ENCODE peak calls at places on chromosome 20, in five cellular contexts. S, X, V, T and E are unnamed samples.

GRCh38 chr20:19074828-19075516 is 137.5 kb upstream of the SLC24A3 start:
- DNase-seq in S (no peak), X (no peak), V (peak), T (no peak), E (no peak)

GRCh38 chr20:12414446-12415274 is 497.0 kb downstream of the BTBD3 start:
- DNase-seq in S (peak), X (no peak), V (no peak), T (peak), E (peak)

GRCh38 chr20:38674178-38675133 is 49.8 kb upstream of the SLC32A1 start:
- DNase-seq in S (peak), X (peak), V (peak), T (peak), E (peak)

GRCh38 chr20:37343994-37344355 is 2.0 kb upstream of the SRC start:
- DNase-seq in S (no peak), X (no peak), V (no peak), T (no peak), E (no peak)

GRCh38 chr20:15240801-15241200 is 903.4 kb upstream of the FLRT3 start:
- DNase-seq in S (no peak), X (peak), V (no peak), T (no peak), E (no peak)

GRCh38 chr20:9515761-9516657 is 1.6 kb downstream of the LAMP5 start:
- DNase-seq in S (peak), X (peak), V (peak), T (no peak), E (peak)

GRCh38 chr20:44428174-44429016 is 47.3 kb upstream of the TTPAL start:
- DNase-seq in S (no peak), X (no peak), V (no peak), T (no peak), E (no peak)

GRCh38 chr20:43987018-43987417 is 72.4 kb downstream of the TOX2 start:
- DNase-seq in S (no peak), X (no peak), V (no peak), T (no peak), E (no peak)

GRCh38 chr20:61879694-61880093 is 186.0 kb downstream of the TAF4 start:
- DNase-seq in S (no peak), X (no peak), V (no peak), T (no peak), E (no peak)

GRCh38 chr20:57794600-57795346 is 85.0 kb upstream of the PMEPA1 start:
- DNase-seq in S (no peak), X (peak), V (no peak), T (no peak), E (no peak)

DNA sequence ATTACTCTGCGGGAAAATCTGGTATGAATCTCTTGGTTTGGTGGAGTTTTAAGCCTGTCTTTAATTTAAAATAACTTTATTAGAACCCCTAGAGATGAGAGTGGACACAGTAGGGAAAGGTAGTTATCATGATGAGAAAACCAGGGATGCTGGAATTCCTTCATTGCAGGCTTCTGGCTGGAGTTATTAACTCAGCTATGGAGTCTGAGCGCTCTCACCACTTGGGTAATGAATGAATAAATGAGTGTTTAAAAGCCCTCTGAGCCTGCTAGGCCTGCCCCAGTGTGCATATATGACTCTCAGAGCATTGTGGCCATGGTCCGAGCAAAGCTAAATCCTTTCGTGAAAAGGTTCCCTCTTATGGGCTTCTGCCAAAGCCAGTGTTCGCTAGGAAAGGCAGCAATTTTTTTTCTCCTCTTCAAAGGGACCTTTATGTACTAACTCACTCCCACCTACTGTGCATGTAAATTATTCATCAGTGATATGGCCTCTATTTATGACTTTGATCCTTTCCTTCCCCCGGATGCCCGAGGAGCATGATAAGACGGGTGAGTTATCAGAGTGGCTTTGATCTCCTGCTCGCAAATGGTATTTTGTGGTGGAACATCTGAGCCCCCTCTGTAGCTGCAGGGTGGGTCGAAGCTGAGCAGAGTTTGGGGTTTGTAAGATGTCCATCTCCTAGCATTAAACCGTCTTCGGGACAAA is 88.6 kb downstream of the LINC00237 start:
- DNase-seq in S (no peak), X (no peak), V (no peak), T (peak), E (no peak)
- TF ChIP-seq CTCF in S (no peak), X (no peak), V (no peak), T (no peak), E (no peak)

DNA sequence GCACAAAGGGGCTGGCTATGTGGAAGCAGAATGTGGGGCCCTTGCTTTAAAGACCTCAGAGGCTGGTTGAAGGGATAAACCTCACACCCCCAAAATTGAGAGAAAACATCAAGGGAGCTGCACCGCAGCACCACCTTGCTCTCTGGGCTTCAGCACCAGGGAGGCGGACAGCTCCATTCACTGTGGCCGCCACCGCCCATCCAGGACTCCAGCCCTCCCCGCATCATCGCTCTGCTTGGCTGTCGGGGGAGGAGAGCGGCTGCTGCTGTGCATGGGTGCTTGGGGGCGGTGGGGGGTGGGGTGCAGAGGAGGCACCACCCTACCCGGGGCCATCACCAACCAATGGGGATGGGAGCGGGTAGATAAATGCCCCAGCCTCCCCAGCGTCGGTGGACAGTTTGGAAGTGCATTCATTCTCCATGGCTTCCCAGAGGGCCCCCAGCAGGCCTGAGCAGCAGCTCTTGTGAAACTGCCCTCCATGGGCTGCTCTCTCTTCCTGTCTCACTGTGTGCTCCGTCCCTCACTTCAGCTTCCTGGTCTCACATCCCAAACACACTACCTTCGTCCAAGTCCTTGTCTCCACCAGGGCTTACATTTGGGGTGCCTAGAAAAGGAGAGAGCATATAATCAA is 75.7 kb upstream of the BHLHE23 start:
- DNase-seq in S (peak), X (peak), V (no peak), T (peak), E (peak)
- TF ChIP-seq CTCF in S (no peak), X (no peak), V (no peak), T (no peak), E (no peak)

DNA sequence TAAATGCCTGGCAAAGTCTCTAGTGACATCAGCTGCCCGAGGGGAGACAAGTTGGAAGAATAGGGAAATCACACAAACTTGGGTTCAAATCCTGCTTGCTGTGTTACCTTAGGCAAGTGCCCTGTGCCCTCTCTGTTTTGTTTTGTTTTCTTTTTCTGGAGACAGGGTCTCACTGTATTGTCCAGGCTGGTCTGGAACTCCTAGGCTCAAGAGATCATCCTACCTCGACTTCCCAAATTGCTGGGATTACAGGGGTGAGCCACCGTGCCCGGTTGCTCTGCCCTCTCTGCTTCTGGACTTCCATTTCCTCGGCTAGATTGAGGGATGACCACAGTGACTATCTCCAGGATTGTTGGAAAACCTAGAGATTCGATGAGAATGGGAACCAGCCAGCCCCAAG is 55.4 kb downstream of the SNAI1 start:
- DNase-seq in S (no peak), X (no peak), V (no peak), T (no peak), E (no peak)
- TF ChIP-seq CTCF in S (no peak), X (no peak), V (no peak), T (no peak), E (no peak)

DNA sequence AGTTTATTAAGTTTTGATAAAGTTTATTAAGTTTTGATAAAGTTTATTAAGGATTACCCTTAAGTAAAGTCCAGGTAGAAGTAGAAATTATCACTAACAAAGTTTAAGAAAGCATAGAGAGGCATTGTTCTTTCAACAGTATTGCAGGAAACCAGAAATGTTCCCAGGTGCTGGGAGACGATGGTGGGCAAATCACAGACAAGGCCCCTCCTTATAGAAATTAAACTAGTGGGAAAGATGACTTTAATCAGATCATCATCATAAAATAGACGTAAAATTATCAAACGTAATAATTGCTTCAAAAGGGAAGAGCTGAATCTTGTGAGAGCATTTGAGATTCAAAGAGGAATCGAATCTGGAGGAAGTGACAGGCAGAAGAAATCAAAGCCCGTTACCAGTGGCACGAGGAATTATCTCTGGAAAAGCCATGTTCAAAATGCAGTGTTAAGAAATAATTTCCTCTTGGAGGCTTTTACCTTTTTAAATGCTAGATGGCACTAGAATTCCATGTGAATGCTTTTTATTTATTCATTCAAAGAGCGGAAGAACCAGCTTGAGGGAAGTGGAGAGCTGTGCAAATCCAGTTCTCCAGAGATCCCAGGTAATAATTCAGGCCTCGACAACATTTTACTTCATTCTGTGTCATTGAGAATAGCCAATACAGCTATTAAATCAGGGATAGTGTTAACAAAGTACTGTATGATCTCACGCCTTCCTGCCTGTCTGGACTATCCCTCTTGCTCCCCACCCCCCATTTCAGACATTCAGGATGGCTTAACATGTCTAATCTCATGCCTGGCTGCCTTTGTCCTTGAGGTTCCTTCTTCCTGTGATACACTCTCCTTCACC is 1.0 kb upstream of the APMAP start:
- DNase-seq in S (peak), X (peak), V (no peak), T (peak), E (peak)
- TF ChIP-seq CTCF in S (peak), X (peak), V (no peak), T (peak), E (peak)

GRCh38 chr20:34522969-34523871 is 7.0 kb downstream of the DYNLRB1 start:
- DNase-seq in S (peak), X (peak), V (peak), T (peak), E (peak)
- TF ChIP-seq CTCF in S (peak), X (peak), V (peak), T (peak), E (peak)

DNA sequence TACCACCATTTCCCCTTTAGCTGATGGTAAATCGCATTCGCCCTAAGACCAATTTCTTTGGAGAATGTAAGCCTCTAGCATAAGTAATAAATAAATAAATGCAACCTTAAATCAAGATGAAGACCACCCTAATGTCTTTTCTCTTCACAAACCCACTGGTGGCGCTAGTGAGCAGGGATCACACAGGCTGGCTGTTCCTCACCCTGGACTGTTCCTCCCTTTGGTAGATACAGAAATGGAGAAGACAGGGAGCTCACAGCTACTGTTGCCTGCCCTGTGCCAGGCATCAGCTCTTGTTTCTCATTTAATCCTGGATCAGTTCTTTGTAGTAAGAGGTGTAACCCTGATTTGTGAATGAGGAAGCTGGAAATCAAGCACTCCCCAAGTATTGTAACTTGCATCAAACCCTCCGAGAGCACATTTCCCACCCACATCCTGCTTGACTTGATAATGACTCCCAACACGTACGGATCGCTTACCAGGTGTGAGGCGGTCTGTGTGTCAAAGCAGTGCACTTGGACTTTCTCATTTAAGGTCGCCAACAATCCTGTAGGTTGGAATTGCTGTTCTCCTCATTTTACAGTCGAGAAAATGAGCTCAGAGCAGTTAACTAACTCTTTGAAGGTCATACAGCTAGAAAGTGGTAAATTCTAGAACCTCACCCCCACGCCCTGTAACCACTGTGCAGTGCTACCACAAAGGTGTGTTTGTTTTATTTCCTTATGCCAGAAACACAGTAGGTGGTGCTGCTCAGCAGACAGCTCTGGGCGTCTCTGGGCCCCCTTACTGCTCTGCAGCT is 236.2 kb downstream of the TSHZ2 start:
- DNase-seq in S (no peak), X (no peak), V (no peak), T (no peak), E (no peak)
- TF ChIP-seq CTCF in S (no peak), X (no peak), V (peak), T (no peak), E (no peak)